ENCODE peak calls at places on chromosomes 3 and 15, in eight cellular contexts. C is cardiac fibroblast; A is fibroblast of the conjunctiva; T is endothelial cell; F is head of caudate nucleus; K is NCI-H187; R is CD4-positive, alpha-beta T cell; E is left kidney. M is an unnamed sample.

GRCh38 chr15:63503739-63504246 is 600 bp upstream of the USP3 start:
- DNase-seq in F (peak), C (peak), K (no peak), A (no peak), E (peak), R (peak), T (peak), M (no peak)

GRCh38 chr3:169668957-169669681 is 5.6 kb upstream of the MECOM start:
- DNase-seq in K (peak), C (peak), A (no peak), E (peak), F (peak), T (peak), R (peak), M (peak)

GRCh38 chr15:67080118-67080899 is 14.9 kb downstream of the SMAD3 start:
- DNase-seq in A (peak), K (no peak), F (no peak), R (no peak), C (peak), T (no peak), E (no peak), M (no peak)

GRCh38 chr15:67082007-67082536 is 16.7 kb downstream of the SMAD3 start:
- DNase-seq in A (no peak), K (no peak), C (no peak), E (no peak), R (peak), T (no peak), F (no peak), M (no peak)

GRCh38 chr3:71723452-71724170 is 1.6 kb downstream of the EIF4E3 start:
- DNase-seq in C (no peak), K (no peak), F (no peak), A (no peak), T (no peak), R (peak), E (no peak), M (no peak)

GRCh38 chr3:30289751-30290150 is 316.6 kb upstream of the TGFBR2 start:
- DNase-seq in E (no peak), A (no peak), C (peak), R (no peak), T (no peak), K (no peak), F (no peak), M (no peak)

GRCh38 chr3:48679416-48680380 is 6.0 kb downstream of the NCKIPSD start:
- DNase-seq in E (no peak), C (no peak), K (no peak), T (no peak), A (no peak), R (no peak), F (no peak), M (no peak)

GRCh38 chr3:170178631-170179030 is 2.9 kb downstream of the PHC3 start:
- DNase-seq in F (no peak), K (no peak), C (no peak), T (no peak), R (peak), A (no peak), E (no peak), M (no peak)

GRCh38 chr3:124951511-124952390 is 17.2 kb upstream of the MUC13 start:
- DNase-seq in A (no peak), F (no peak), T (no peak), E (no peak), R (no peak), K (no peak), C (peak), M (no peak)

GRCh38 chr3:52039846-52040245 is 16.5 kb downstream of the DUSP7 start:
- DNase-seq in F (peak), T (no peak), E (no peak), R (no peak), K (no peak), A (no peak), C (peak), M (peak)

GRCh38 chr3:4889896-4890295 is 89.3 kb upstream of the BHLHE40 start:
- DNase-seq in E (no peak), T (no peak), F (no peak), C (peak), A (no peak), K (no peak), R (no peak), M (no peak)

GRCh38 chr3:117439812-117440211 is 730.2 kb downstream of the TUSC7 start:
- DNase-seq in A (peak), T (peak), R (no peak), E (peak), F (peak), K (no peak), C (peak), M (peak)

M was measured in midbrain.